ENCODE peak calls at places on chromosome 2, in five cellular contexts. G, W, H, C and S are unnamed samples.

GRCh38 chr2:128756372-128756730 is 437.7 kb upstream of the HS6ST1 start:
- DNase-seq in G (no peak), W (no peak), H (peak), C (no peak), S (no peak)

GRCh38 chr2:135664623-135665068 is 77.0 kb upstream of the UBXN4 start:
- DNase-seq in G (no peak), W (peak), H (peak), C (peak), S (peak)

GRCh38 chr2:72001937-72002690 is 145.5 kb downstream of the CYP26B1 start:
- DNase-seq in G (no peak), W (no peak), H (no peak), C (no peak), S (no peak)

GRCh38 chr2:30412392-30413321 is 34.4 kb upstream of the LCLAT1 start:
- DNase-seq in G (no peak), W (no peak), H (peak), C (peak), S (no peak)

GRCh38 chr2:56313541-56313940 is 129.8 kb downstream of the CCDC85A start:
- DNase-seq in G (no peak), W (no peak), H (no peak), C (no peak), S (no peak)

GRCh38 chr2:231306791-231307440 is 88.6 kb upstream of the B3GNT7 start:
- DNase-seq in G (no peak), W (peak), H (no peak), C (no peak), S (no peak)

GRCh38 chr2:172083725-172084483 is 1.4 kb upstream of the DLX1 start:
- DNase-seq in G (no peak), W (no peak), H (no peak), C (no peak), S (peak)

GRCh38 chr2:200252661-200253067 is 53.8 kb upstream of the SPATS2L start:
- DNase-seq in G (no peak), W (peak), H (peak), C (peak), S (no peak)

GRCh38 chr2:213627054-213627710 is 342.9 kb downstream of the SPAG16 start:
- DNase-seq in G (no peak), W (no peak), H (no peak), C (no peak), S (peak)
- TF ChIP-seq CTCF in G (no peak), W (peak), H (no peak), C (no peak), S (no peak)

GRCh38 chr2:23803275-23803964 is 123.5 kb downstream of the ATAD2B start:
- DNase-seq in G (no peak), W (peak), H (peak), C (peak), S (no peak)

GRCh38 chr2:23806201-23806600 is 120.7 kb downstream of the ATAD2B start:
- DNase-seq in G (no peak), W (no peak), H (no peak), C (no peak), S (no peak)

GRCh38 chr2:23806665-23807064 is 120.3 kb downstream of the ATAD2B start:
- DNase-seq in G (no peak), W (no peak), H (no peak), C (no peak), S (no peak)

GRCh38 chr2:23801396-23801795 is 125.5 kb downstream of the ATAD2B start:
- DNase-seq in G (no peak), W (no peak), H (peak), C (peak), S (no peak)

GRCh38 chr2:23803965-23804542 is 122.9 kb downstream of the ATAD2B start:
- DNase-seq in G (no peak), W (peak), H (peak), C (peak), S (no peak)
- TF ChIP-seq CTCF in G (no peak), W (peak), H (peak), C (peak), S (no peak)

DNA sequence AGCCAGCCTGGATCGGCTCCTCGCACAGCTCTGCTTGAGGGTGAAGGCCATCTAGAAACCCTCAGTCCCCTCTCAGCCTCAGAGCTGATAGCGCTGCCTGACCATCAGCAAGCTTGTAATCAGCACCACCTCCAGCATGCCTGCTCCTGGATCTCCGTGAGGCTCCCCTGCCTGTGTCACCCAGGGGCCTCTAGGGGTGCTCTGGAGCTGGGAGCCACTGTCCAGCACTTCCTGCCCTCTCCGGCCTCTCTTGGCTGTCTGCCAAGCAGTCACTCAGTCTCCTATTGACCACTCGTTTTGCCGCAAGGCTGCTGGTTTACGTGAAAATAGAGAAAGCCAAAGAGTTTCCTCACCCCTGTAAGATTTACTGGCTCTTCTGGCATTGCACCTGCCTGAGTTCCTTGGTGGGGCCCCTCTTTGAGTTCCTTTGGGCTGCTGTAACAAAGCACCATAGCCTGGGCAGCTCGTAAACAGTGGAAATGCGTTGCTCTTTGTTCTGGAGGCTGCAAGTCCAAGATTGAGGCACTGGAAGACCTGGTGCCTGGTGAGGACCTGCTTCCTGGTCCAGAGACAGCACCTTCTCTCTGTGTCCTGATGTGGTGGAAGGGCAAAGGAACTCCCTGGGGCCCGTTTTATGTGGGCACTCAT is 17.9 kb downstream of the CAPN10 start:
- DNase-seq in G (peak), W (peak), H (peak), C (peak), S (peak)
- TF ChIP-seq CTCF in G (no peak), W (peak), H (peak), C (peak), S (no peak)

GRCh38 chr2:205723174-205723573 is 40.9 kb downstream of the NRP2 start:
- DNase-seq in G (no peak), W (no peak), H (peak), C (peak), S (no peak)

GRCh38 chr2:205722538-205722878 is 40.2 kb downstream of the NRP2 start:
- DNase-seq in G (no peak), W (no peak), H (no peak), C (no peak), S (no peak)

GRCh38 chr2:205719864-205720263 is 37.6 kb downstream of the NRP2 start:
- DNase-seq in G (no peak), W (no peak), H (no peak), C (no peak), S (no peak)

GRCh38 chr2:205720451-205720902 is 38.2 kb downstream of the NRP2 start:
- DNase-seq in G (no peak), W (no peak), H (no peak), C (no peak), S (no peak)

GRCh38 chr2:205721057-205721767 is 38.9 kb downstream of the NRP2 start:
- DNase-seq in G (no peak), W (peak), H (no peak), C (no peak), S (no peak)
- TF ChIP-seq CTCF in G (peak), W (peak), H (peak), C (peak), S (no peak)